ENCODE peak calls at places on chromosomes 6 and 20, in eight cellular contexts. P is heart left ventricle, H is A549, S is Peyer's patch, F is ovary, A is transverse colon, L is pancreas, Y is prostate gland. K is an unnamed sample.

GRCh38 chr6:129749749-129750120 is 39.8 kb upstream of the ARHGAP18 start:
- DNase-seq in P (no peak), H (no peak), S (no peak), F (no peak), A (no peak), L (no peak), Y (no peak), K (no peak)

GRCh38 chr6:161233986-161234620 is 39.8 kb downstream of the AGPAT4 start:
- DNase-seq in P (peak; percentile 80), H (no peak), S (no peak), F (peak; percentile 84), A (peak; percentile 51), L (no peak), Y (no peak), K (peak; percentile 61)

GRCh38 chr20:53735536-53736050 is 142.0 kb upstream of the ZNF217 start:
- DNase-seq in P (no peak), H (peak; percentile 60), S (no peak), F (no peak), A (no peak), L (no peak), Y (no peak), K (no peak)

GRCh38 chr6:511488-512137 is 120.1 kb downstream of the IRF4 start:
- DNase-seq in P (no peak), H (no peak), S (no peak), F (no peak), A (no peak), L (no peak), Y (no peak), K (no peak)

GRCh38 chr6:138944412-138944811 is 43.6 kb downstream of the REPS1 start:
- DNase-seq in P (no peak), H (peak; percentile 10), S (no peak), F (no peak), A (no peak), L (no peak), Y (no peak), K (no peak)

GRCh38 chr20:58407966-58408557 is 19.0 kb downstream of the VAPB start:
- DNase-seq in P (no peak), H (no peak), S (no peak), F (no peak), A (no peak), L (no peak), Y (no peak), K (no peak)

GRCh38 chr20:4720121-4720976 is 1.4 kb upstream of the PRND start:
- DNase-seq in P (peak; percentile 84), H (peak; percentile 90), S (peak; percentile 58), F (peak; percentile 80), A (peak; percentile 83), L (peak; percentile 68), Y (peak; percentile 52), K (peak; percentile 83)

GRCh38 chr20:63734946-63735858 is 1.3 kb upstream of the LIME1 start:
- DNase-seq in P (no peak), H (no peak), S (peak; percentile 48), F (peak; percentile 42), A (no peak), L (peak; percentile 55), Y (no peak), K (no peak)

GRCh38 chr6:159004592-159004991 is 4.6 kb upstream of the RSPH3 start:
- DNase-seq in P (no peak), H (no peak), S (no peak), F (no peak), A (no peak), L (no peak), Y (no peak), K (no peak)

GRCh38 chr20:41018153-41018552 is 10.5 kb upstream of the TOP1 start:
- DNase-seq in P (no peak), H (no peak), S (no peak), F (no peak), A (no peak), L (no peak), Y (no peak), K (no peak)

GRCh38 chr20:48421547-48421946 is 406.3 kb downstream of the PREX1 start:
- DNase-seq in P (no peak), H (no peak), S (no peak), F (no peak), A (no peak), L (no peak), Y (no peak), K (no peak)

GRCh38 chr6:7154341-7155139 is 46.8 kb downstream of the RREB1 start:
- DNase-seq in P (no peak), H (no peak), S (no peak), F (no peak), A (no peak), L (no peak), Y (no peak), K (no peak)

GRCh38 chr6:7153807-7154206 is 46.0 kb downstream of the RREB1 start:
- DNase-seq in P (no peak), H (no peak), S (no peak), F (no peak), A (no peak), L (no peak), Y (no peak), K (no peak)

GRCh38 chr6:7151381-7151780 is 43.6 kb downstream of the RREB1 start:
- DNase-seq in P (no peak), H (no peak), S (no peak), F (no peak), A (no peak), L (no peak), Y (no peak), K (no peak)

GRCh38 chr6:7150381-7151064 is 42.8 kb downstream of the RREB1 start:
- DNase-seq in P (no peak), H (no peak), S (no peak), F (no peak), A (no peak), L (no peak), Y (no peak), K (no peak)

DNA sequence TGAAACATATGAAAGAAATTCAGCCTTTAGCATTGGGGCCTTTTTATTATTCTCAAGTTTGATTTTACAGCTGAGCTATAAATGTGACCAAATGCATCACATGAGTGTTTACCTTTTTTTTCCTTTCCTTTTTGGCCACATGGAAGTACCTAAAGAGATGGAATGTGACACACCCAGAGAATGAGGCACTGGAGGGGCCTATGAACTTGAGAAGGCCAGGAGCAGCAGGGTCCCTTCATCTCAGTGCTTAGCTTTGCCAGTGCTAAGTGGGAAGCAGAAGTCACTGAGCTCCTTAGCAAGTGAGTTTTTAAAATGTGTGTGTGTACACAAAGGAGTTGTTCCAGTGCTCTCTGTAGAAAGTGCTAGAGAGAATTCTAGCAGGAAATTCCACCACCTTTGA is 44.7 kb downstream of the RREB1 start:
- DNase-seq in P (no peak), H (no peak), S (no peak), F (no peak), A (no peak), L (no peak), Y (no peak), K (no peak)
- H3K27ac ChIP-seq in P (no peak overlapping the region), H (no peak overlapping the region), S (no peak overlapping the region), F (no peak overlapping the region), A (peak overlapping the region; percentile 66), L (no peak overlapping the region), Y (peak overlapping the region; percentile 58), K (no peak overlapping the region)

DNA sequence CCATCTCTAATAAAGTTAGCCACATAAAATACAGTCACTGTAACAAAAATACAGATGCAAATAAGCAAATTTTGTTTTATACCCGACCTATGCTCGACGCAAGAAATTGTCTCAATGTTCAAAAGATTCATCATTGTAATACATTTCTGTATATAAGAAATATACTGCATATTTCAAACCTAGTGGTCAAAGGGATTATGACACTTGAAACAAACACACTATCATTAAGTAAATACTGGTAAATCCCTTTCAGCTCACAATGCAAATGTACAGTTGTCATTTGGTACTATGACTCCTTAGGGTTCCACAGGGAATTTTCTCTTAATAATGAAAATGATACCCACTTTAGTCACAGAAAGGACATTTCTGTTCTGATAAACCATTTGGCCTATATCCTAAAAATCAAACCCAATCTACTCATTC is 2.2 kb downstream of the HIVEP2 start:
- DNase-seq in P (no peak), H (peak; percentile 34), S (no peak), F (no peak), A (no peak), L (no peak), Y (no peak), K (no peak)
- TF ChIP-seq CTCF in P (peak; percentile 63), H (peak; percentile 16), S (peak; percentile 92), F (no peak), A (peak; percentile 57), L (peak; percentile 63), Y (peak; percentile 66), K (peak; percentile 60)

DNA sequence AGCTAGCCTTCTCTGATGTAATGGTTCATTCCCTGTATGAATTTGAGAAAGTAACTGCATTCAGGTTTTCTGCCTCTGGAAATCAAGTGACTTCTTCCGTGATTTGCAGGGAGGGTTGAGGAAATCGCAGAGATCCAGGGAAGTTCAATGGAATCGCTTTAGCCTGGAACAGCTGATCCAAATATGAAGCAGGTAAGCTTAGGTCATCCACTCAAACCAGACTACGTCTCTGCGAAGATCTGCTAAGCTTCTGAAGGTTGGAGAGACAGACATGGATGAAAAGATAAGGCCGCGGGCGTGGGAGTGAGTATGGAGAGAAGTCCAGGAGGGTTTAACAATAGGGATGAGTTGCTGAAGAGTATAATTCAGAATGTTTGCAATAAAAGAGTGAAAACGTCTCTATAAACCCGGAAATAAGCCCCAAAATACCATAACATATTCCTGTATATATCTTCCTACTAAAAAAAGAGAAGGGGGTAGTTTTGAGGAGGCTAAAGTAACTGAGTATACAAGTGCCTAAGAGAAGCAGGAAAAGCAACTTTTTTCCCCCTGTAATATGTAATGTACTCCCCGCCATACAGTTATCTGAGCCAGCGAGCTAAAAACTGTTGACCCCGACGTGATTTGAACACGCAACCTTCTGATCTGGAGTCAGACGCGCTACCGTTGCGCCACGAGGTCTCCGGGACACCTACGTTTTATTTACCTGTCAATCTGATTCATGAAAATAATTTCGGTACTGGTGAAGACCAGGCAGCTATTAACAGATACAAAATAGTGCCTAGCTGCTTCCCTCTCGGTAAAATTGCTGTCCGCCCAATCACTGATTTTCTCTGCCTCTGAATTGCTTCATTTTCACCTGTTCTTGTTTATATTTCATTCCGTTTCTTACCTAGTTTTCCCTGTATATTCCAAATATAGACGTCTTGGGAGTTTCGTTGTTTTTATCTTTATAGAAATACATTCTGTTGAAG is 33.9 kb upstream of the BTN3A2 start:
- DNase-seq in P (no peak), H (no peak), S (no peak), F (no peak), A (no peak), L (no peak), Y (no peak), K (no peak)
- H3K27ac ChIP-seq in P (no peak overlapping the region), H (peak overlapping the region; percentile 55), S (no peak overlapping the region), F (no peak overlapping the region), A (no peak overlapping the region), L (no peak overlapping the region), Y (no peak overlapping the region), K (no peak overlapping the region)

GRCh38 chr6:35238843-35239289 is 20.7 kb upstream of the ZNF76 start:
- DNase-seq in P (peak; percentile 92), H (no peak), S (no peak), F (no peak), A (no peak), L (no peak), Y (no peak), K (peak; percentile 84)

GRCh38 chr6:35243386-35243958 is 16.1 kb upstream of the ZNF76 start:
- DNase-seq in P (no peak), H (no peak), S (no peak), F (no peak), A (no peak), L (no peak), Y (no peak), K (no peak)

GRCh38 chr6:35242486-35242885 is 17.0 kb upstream of the ZNF76 start:
- DNase-seq in P (no peak), H (no peak), S (no peak), F (no peak), A (no peak), L (no peak), Y (no peak), K (no peak)

GRCh38 chr6:35242906-35243305 is 16.6 kb upstream of the ZNF76 start:
- DNase-seq in P (no peak), H (no peak), S (no peak), F (no peak), A (no peak), L (no peak), Y (no peak), K (no peak)

GRCh38 chr6:35240838-35241801 is 18.4 kb upstream of the ZNF76 start:
- DNase-seq in P (peak; percentile 79), H (peak; percentile 80), S (peak; percentile 83), F (peak; percentile 78), A (peak; percentile 78), L (peak; percentile 92), Y (peak; percentile 68), K (peak; percentile 68)
- TF ChIP-seq CTCF in P (peak; percentile 95), H (peak; percentile 80), S (peak; percentile 77), F (peak; percentile 74), A (peak; percentile 94), L (peak; percentile 92), Y (peak; percentile 94), K (peak; percentile 95)